ENCODE peak calls at places on chromosomes 4 and X, in six cellular contexts. W is sigmoid colon, L is body of pancreas, K is A549, J is breast epithelium, Y is K562. U is an unnamed sample.
A peak's percentile ranks its signal among the peaks of the same experiment; 100 is the strongest.

GRCh38 chrX:116872931-116873330 is 410.2 kb upstream of the CT83 start:
- DNase-seq in L (no peak), J (no peak), K (no peak), W (no peak), Y (no peak), U (no peak)

GRCh38 chr4:20253272-20253798 is 1.6 kb downstream of the SLIT2 start:
- DNase-seq in Y (no peak), W (peak; percentile 63), J (no peak), L (peak; percentile 10), K (no peak), U (no peak)

GRCh38 chrX:68332156-68332823 is 101.0 kb downstream of the OPHN1 start:
- DNase-seq in Y (no peak), L (no peak), W (no peak), J (no peak), K (no peak), U (no peak)

GRCh38 chrX:44314259-44314734 is 29.2 kb downstream of the EFHC2 start:
- DNase-seq in K (no peak), J (no peak), W (no peak), Y (peak; percentile 92), L (no peak), U (no peak)

GRCh38 chr4:111678466-111678865 is 466.8 kb upstream of the FAM241A start:
- DNase-seq in J (no peak), W (no peak), L (no peak), Y (no peak), K (no peak), U (no peak)

GRCh38 chr4:100257567-100257966 is 67.3 kb upstream of the DDIT4L start:
- DNase-seq in Y (no peak), W (no peak), L (no peak), K (no peak), J (no peak), U (no peak)

GRCh38 chr4:34731045-34731444 is 1513.3 kb downstream of the ARAP2 start:
- DNase-seq in W (no peak), Y (no peak), K (no peak), J (no peak), L (no peak), U (no peak)

GRCh38 chr4:37531156-37531555 is 155.0 kb downstream of the RELL1 start:
- DNase-seq in W (no peak), J (no peak), K (no peak), L (no peak), Y (no peak), U (no peak)

GRCh38 chr4:7686166-7686870 is 251.6 kb upstream of the PSAPL1 start:
- DNase-seq in L (no peak), Y (no peak), W (no peak), K (no peak), J (no peak), U (no peak)

DNA sequence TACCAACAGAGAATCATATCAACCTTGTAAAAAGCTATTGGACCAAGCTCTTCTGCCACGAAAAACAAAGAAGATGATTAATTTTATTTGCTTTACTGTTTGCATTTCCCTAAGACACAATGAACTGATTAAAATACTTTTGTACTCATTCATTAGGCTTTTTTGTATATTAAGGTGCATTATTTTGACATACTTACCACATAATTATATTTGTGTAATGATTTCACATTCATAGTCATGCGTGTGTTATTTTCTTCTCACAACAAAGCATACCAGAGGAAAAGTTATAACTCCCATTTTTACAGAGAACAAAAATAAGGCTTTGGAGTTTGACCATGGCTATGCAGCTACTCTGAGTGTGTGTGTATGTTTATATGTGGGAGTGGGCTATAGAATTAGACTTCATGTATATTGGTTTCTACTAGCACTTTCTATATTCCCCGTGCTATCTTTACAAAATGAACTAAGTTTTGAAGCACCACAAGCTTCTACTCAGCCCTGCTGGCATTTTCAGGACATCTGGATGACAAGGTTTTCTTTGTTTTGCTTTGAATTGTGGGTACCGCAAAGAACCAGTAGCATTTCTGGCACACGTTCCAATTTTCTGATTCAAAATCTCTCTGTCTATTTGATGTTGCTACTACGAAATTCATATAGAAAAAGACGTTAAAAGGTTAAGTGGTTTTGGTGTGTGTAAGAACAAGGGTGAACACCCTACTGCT is 10.9 kb upstream of the FGF5 start:
- DNase-seq in K (no peak), Y (no peak), L (no peak), W (no peak), J (no peak), U (no peak)
- TF ChIP-seq POLR2A in K (no peak), Y (no peak), L (no peak), W (no peak), J (no peak), U (no peak)

GRCh38 chr4:83284161-83285021 is at the start of gene COQ2:
- DNase-seq in L (peak; percentile 96), K (peak; percentile 89), J (peak; percentile 94), Y (peak; percentile 95), W (peak; percentile 98), U (peak; percentile 75)
- TF ChIP-seq POLR2A in L (peak; percentile 69), K (peak; percentile 90), J (no peak), Y (peak; percentile 85), W (peak; percentile 50), U (peak; percentile 94)

DNA sequence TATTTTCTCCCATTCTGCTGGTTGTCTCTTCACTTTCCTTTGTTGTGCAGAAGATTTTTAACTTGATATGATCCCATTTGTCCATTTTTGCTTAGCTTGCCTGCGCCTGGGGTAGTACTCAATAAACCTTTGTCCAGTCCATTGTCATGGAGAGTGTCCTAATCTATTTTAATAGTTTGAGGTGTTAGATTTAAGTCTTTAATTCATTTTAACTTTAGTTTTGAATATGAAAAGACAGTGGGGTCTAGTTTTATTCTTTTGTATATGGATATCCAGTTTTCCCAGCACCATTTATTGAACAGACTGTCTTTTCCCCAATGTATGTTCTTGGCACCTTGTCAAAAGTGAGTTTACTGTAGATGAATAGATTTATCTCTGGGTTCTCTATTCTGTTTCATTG is 76.0 kb upstream of the ITM2A start:
- DNase-seq in J (no peak), K (no peak), Y (no peak), W (no peak), L (no peak), U (no peak)
- TF ChIP-seq POLR2A in J (no peak), K (no peak), Y (no peak), W (no peak), L (no peak), U (no peak)

GRCh38 chrX:153709726-153710674 is 14.2 kb downstream of the BCAP31 start:
- DNase-seq in L (no peak), Y (no peak), J (no peak), W (no peak), K (no peak), U (no peak)

GRCh38 chrX:153704021-153704526 is 16.3 kb downstream of the SLC6A8 start:
- DNase-seq in W (no peak), L (no peak), Y (no peak), J (no peak), K (no peak), U (no peak)

GRCh38 chrX:153707406-153707805 is 16.8 kb downstream of the BCAP31 start:
- DNase-seq in K (no peak), Y (no peak), J (no peak), W (no peak), L (no peak), U (no peak)

GRCh38 chrX:153708415-153708814 is 15.8 kb downstream of the BCAP31 start:
- DNase-seq in J (no peak), W (peak; percentile 89), K (peak; percentile 73), Y (peak; percentile 76), L (peak; percentile 84), U (peak; percentile 88)

GRCh38 chrX:153706799-153707198 is 17.4 kb downstream of the BCAP31 start:
- DNase-seq in W (no peak), K (no peak), L (no peak), Y (no peak), J (no peak), U (no peak)
- TF ChIP-seq POLR2A in W (no peak), K (no peak), L (no peak), Y (no peak), J (no peak), U (no peak)

DNA sequence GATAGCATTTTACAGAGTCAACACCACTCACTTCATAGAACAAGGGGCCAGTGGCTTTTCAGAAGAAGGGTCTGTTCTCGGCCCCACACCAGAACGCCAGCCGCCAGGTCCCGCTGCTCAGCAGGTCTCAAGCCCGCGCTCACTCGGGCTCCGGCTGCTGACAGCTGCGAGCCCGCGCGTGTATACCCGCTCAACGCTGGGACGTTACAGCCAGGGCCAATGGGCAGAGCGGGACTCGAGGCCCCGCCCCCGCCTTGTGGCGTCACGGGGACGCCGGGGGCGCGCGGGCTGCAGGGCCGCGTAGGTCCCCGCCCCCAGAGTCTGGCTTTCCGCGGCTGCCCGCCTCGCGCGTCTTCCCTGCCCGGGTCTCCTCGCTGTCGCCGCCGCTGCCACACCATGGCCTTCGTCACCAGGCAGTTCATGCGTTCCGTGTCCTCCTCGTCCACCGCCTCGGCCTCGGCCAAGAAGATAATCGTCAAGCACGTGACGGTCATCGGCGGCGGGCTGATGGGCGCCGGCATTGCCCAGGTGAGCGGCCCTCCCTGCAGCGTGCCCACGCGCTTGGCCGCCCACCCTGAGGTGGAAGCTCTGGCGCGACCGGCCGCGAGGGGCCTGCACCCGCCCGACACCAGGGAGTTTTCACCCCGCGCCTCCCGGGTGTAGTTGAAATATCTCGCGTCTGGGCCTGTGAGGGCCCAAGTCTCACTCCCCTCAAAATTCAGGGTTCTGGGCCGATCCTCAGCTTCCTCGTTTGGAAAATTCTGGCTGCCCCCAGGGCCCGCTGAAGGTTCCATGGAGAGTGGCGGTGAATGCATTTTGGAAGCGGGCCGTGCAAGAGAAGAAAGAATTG is at the start of gene HADH:
- DNase-seq in J (peak; percentile 90), W (peak; percentile 97), K (peak; percentile 83), L (peak; percentile 95), Y (peak; percentile 97), U (peak; percentile 76)
- TF ChIP-seq POLR2A in J (peak; percentile 75), W (peak; percentile 85), K (peak; percentile 46), L (peak; percentile 94), Y (peak; percentile 88), U (peak; percentile 71)

DNA sequence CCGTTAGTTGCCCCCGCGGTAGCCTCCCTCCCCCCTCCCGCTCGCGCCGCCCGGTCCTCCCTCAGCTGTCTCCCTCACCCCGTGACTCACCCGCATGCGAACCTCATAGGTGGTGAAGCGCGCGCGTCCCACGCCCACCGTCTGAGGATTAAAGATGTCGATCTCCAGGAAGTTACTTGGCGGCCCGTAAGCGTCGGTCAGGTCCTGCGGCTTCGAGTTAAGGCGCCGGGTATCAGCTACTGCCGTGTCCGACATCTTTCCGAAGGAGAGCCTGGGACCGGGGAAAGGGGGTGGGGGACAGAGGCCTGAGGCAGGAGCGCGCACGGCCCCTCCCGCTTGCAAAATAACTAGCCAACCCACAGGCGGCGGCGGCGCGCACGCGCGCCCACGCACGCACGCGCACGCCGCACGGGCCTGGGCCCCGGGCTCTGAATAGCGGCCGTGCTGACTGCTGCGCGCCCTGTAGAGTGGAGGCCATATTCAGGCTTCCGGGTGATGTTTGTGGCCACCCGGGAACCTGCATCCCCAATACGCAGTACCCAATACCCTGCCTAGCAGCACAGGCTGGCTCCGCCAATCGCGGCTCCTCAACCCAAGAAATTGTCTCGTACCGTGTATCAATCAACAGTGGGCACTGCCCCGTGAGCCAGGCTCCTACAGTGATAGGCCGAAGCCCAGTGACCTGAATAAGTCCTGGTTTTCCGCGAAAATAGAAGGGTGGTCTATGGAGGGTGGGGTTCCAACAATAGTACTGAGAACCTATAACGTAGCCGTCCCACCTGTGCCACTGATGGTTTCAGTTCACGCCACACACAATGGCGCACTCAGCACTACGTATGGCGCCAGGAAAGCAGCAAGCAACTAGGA is at the start of gene SNX12:
- DNase-seq in Y (peak; percentile 91), L (peak; percentile 94), K (peak; percentile 93), J (peak; percentile 86), W (peak; percentile 96), U (peak; percentile 76)
- TF ChIP-seq POLR2A in Y (peak; percentile 67), L (peak; percentile 64), K (peak; percentile 53), J (no peak), W (peak; percentile 48), U (peak; percentile 56)

GRCh38 chr4:23297327-23297726 is 592.5 kb downstream of the PPARGC1A start:
- DNase-seq in W (no peak), K (no peak), L (no peak), Y (no peak), J (no peak), U (no peak)
- TF ChIP-seq POLR2A in W (no peak), K (no peak), L (no peak), Y (no peak), J (no peak), U (no peak)

GRCh38 chr4:81213671-81214070 is 1.4 kb downstream of the PRKG2 start:
- DNase-seq in J (no peak), W (no peak), Y (no peak), K (no peak), L (no peak), U (no peak)
- TF ChIP-seq POLR2A in J (no peak), W (no peak), Y (no peak), K (no peak), L (no peak), U (no peak)